ENCODE peak calls at places on chromosomes 1 and 21, in five cellular contexts. B, R, H, J and T are unnamed samples.
A peak's percentile ranks its signal among the peaks of the same experiment; 100 is the strongest.

GRCh38 chr1:116365353-116365780 is 7.7 kb upstream of the ATP1A1 start:
- DNase-seq in B (peak; percentile 33), R (no peak), H (no peak), J (no peak), T (no peak)

GRCh38 chr1:63010898-63011660 is 227.1 kb downstream of the ATG4C start:
- DNase-seq in B (peak; percentile 14), R (no peak), H (no peak), J (no peak), T (no peak)

GRCh38 chr1:153790282-153790995 is 15.2 kb downstream of the SLC27A3 start:
- DNase-seq in B (no peak), R (peak; percentile 80), H (peak; percentile 71), J (no peak), T (peak; percentile 64)

GRCh38 chr1:6905790-6906189 is 120.5 kb downstream of the CAMTA1 start:
- DNase-seq in B (no peak), R (no peak), H (no peak), J (no peak), T (no peak)

GRCh38 chr1:25952851-25953401 is 44.9 kb downstream of the PAFAH2 start:
- DNase-seq in B (peak; percentile 92), R (no peak), H (no peak), J (no peak), T (no peak)

GRCh38 chr1:94183197-94183815 is 54.1 kb downstream of the ARHGAP29 start:
- DNase-seq in B (no peak), R (no peak), H (no peak), J (no peak), T (no peak)

GRCh38 chr21:31520506-31521163 is 138.9 kb upstream of the SOD1 start:
- DNase-seq in B (no peak), R (no peak), H (no peak), J (no peak), T (no peak)

GRCh38 chr1:30908446-30908885 is at the start of gene SDC3:
- DNase-seq in B (no peak), R (no peak), H (no peak), J (no peak), T (no peak)

GRCh38 chr1:11641776-11642305 is 12.4 kb downstream of the FBXO2 start:
- DNase-seq in B (peak; percentile 55), R (no peak), H (no peak), J (no peak), T (no peak)

GRCh38 chr21:39105341-39105765 is 77.9 kb downstream of the PSMG1 start:
- DNase-seq in B (no peak), R (peak; percentile 55), H (no peak), J (no peak), T (no peak)

GRCh38 chr1:42756956-42757891 is 9.6 kb downstream of the P3H1 start:
- DNase-seq in B (peak; percentile 63), R (peak; percentile 54), H (no peak), J (no peak), T (no peak)

GRCh38 chr1:54379481-54380284 is 26.5 kb downstream of the SSBP3 start:
- DNase-seq in B (no peak), R (no peak), H (no peak), J (no peak), T (no peak)

GRCh38 chr1:67652800-67653199 is 32.2 kb upstream of the GADD45A start:
- DNase-seq in B (no peak), R (no peak), H (no peak), J (no peak), T (no peak)

GRCh38 chr1:111030590-111030989 is 66.9 kb upstream of the LRIF1 start:
- DNase-seq in B (peak; percentile 51), R (peak; percentile 65), H (no peak), J (peak; percentile 13), T (peak; percentile 10)

GRCh38 chr1:72284398-72285073 is 2.2 kb upstream of the NEGR1 start:
- DNase-seq in B (peak; percentile 64), R (peak; percentile 40), H (peak; percentile 62), J (peak; percentile 62), T (no peak)